ENCODE peak calls at places on chromosomes 3 and 15, in four cellular contexts. H is suprapubic skin, T is heart right ventricle, V is fibroblast of the aortic adventitia. Z is an unnamed sample.

GRCh38 chr3:140363801-140364200 is 314.1 kb upstream of the TRIM42 start:
- DNase-seq in H (no peak), T (peak), V (no peak), Z (peak)

GRCh38 chr3:51388286-51389029 is 2.6 kb upstream of the RBM15B start:
- DNase-seq in V (no peak), H (no peak), T (no peak), Z (peak)

GRCh38 chr15:33968224-33968623 is at the start of gene CHRM5:
- DNase-seq in H (no peak), V (no peak), T (no peak), Z (no peak)

GRCh38 chr3:126970101-126970500 is 12.8 kb upstream of the PLXNA1 start:
- DNase-seq in V (no peak), H (no peak), T (no peak), Z (no peak)

GRCh38 chr15:36407647-36408046 is 171.8 kb upstream of the CDIN1 start:
- DNase-seq in H (no peak), T (no peak), V (peak), Z (no peak)

GRCh38 chr3:29324180-29324651 is 43.3 kb downstream of the RBMS3 start:
- DNase-seq in V (peak), T (peak), H (peak), Z (no peak)

GRCh38 chr3:52210550-52211046 is 12.6 kb downstream of the ALAS1 start:
- DNase-seq in H (no peak), V (peak), T (no peak), Z (no peak)

GRCh38 chr3:4509983-4510755 is 17.0 kb downstream of the ITPR1 start:
- DNase-seq in V (no peak), H (no peak), T (no peak), Z (no peak)

GRCh38 chr15:58457466-58457965 is 25.7 kb downstream of the LIPC start:
- DNase-seq in V (peak), H (no peak), T (no peak), Z (no peak)

GRCh38 chr3:94167796-94168195 is 104.9 kb downstream of the NSUN3 start:
- DNase-seq in T (no peak), H (no peak), V (no peak), Z (no peak)

GRCh38 chr3:22928716-22929115 is 274.4 kb upstream of the UBE2E2 start:
- DNase-seq in V (peak), T (no peak), H (no peak), Z (no peak)

GRCh38 chr3:126270145-126270811 is 86.9 kb downstream of the KLF15 start:
- DNase-seq in H (no peak), T (peak), V (peak), Z (peak)

GRCh38 chr15:73517566-73517965 is 74.6 kb downstream of the REC114 start:
- DNase-seq in T (peak), V (no peak), H (no peak), Z (no peak)

GRCh38 chr3:152193673-152194267 is 75.0 kb upstream of the MBNL1 start:
- DNase-seq in H (no peak), V (no peak), T (no peak), Z (peak)

GRCh38 chr3:134483195-134483890 is 2.4 kb downstream of the ANAPC13 start:
- DNase-seq in H (no peak), V (peak), T (no peak), Z (no peak)

GRCh38 chr3:139718415-139718814 is 40.6 kb upstream of the NMNAT3 start:
- DNase-seq in H (no peak), V (peak), T (peak), Z (peak)

GRCh38 chr15:33910741-33911140 is 57.6 kb upstream of the CHRM5 start:
- DNase-seq in V (peak), H (no peak), T (no peak), Z (no peak)

GRCh38 chr15:93500155-93500554 is 411.1 kb upstream of the RGMA start:
- DNase-seq in H (no peak), T (no peak), V (no peak), Z (no peak)

DNA sequence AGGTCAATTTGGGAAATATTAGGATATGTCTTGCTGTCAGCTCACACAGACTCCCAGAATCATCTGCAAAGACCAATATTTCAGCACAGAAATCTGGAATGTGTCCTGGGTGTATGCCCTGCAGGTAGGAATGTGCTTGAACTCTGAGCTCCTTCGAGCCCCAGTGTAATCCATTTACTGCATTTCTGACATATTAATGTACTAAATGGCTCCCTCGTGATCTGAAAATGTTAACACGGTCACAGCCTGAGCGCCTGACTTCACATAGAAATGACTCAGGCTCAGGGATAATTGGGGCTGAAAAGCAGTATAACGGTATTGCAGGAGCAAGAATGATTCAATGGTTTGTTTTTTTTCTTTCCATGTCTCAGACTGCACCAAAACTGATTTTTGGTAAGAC is 50.0 kb downstream of the DCLK3 start:
- DNase-seq in T (no peak), H (no peak), V (peak), Z (no peak)
- TF ChIP-seq CTCF in T (no peak), H (no peak), V (no peak), Z (no peak)

DNA sequence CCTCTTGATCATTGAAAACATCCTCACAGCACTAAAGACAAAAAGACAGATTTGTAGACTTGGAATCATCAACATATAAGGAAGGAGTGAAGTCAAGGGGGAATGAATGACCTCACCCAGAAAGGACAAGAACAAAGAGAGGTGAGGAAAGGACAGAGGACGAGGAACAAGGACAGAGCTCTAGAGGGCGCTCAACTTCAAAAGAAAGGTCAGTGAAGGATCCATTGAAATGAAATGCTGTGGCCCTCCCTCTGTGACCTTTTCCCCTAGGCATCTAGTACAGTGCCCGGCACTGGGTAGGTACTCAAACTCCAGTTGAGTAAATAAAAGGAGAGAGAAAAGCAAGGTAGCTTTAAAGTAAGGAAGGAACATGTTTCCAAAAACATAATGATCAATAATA is 2.6 kb downstream of the ATP8B4 start:
- DNase-seq in V (peak), H (no peak), T (no peak), Z (peak)
- TF ChIP-seq CTCF in V (peak), H (no peak), T (no peak), Z (no peak)

DNA sequence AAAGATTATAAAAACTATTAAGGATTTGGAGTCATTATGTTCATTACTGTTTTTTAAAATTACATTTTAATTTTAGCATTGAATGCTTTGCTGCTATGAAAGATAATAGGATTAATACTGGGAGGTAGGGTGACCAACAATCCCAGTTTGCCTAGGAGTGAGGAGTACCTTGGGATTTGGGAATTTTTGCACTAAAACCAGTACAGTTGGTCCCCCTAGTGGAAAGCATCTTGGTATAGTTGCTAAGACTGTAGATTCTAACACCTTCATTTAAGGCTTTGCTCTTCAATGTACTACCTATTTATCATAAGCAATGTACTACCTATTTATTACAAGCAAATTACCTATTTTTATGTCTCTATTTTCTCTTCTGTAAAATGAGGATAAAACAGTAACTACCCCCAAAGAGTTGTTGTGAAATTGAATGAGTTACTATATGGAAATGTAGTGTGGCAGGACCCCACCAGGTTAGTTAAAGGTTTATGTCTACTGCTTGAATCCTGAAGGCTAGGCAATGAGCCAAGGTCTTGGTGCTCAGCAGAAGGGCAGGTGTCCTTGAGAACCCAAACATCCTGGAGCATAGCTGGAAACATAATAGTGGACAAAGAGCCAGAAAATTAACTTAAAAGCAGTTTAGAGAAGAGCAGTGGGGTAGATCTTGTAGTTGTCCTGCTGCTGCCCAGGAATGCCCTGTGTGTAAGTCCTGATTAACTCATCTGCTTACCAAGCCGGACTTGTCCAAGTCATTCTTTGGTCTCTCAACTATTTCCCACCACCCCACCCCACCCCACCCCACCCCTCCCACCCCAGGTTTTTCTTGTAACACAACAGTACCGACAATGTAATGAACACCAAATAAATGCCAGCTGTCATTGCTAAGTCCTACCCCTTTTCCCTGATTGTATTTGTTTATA is 49.2 kb upstream of the NMD3 start:
- DNase-seq in T (no peak), V (peak), H (no peak), Z (no peak)
- TF ChIP-seq CTCF in T (peak), V (peak), H (no peak), Z (peak)

DNA sequence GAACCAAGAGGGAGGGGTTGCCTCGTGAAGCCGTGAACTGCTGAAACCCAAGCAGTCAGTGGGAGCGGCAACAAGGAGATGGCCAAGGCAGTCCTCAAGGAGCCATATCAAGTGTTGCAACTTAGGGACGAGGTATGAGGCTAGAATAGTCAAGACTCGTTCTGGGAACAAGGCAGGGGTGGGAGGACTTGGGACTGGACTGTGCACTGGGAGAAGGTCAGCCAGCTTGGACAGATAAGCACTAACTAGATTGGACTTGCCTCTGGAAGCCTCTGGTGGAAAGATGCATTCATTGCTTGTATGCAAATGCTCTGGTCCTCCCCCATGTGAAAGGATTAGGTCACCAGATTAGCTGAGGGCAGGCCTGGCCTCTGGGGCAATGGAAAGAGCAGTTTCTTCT is 123.3 kb upstream of the CTNNB1 start:
- DNase-seq in T (peak), H (no peak), V (peak), Z (no peak)
- TF ChIP-seq CTCF in T (no peak), H (no peak), V (no peak), Z (no peak)

DNA sequence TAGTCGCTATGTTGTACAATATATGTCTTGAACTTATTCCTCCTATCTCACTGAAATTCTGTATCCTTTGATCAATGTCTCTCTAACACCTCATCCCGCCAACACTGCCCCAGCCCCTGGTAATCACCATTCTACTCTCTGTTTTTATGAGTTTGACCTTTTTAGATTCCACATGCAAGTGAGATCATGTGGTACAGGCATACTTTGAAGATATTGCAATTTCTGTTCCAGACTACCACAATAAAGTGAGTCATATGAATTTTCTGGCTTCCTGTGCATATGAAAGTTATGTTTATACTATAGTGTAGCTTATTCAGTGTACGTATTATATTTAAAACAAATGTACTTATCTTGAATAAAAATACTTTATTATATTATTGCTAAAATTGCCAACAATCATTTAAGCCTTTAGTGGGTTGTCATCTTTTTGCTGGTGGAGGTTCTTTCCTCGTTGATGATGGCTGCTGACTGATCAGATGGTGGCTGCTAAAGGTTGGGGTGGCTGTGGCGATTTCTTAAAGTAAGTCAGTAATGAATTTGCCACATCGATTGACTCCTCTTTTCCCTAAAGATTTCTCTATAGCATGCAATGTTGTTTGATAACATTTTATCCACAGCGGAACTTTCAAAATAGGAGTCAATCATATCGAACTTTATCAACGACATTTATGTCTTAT is 257.2 kb downstream of the NFKBIZ start:
- DNase-seq in V (peak), T (no peak), H (no peak), Z (no peak)
- TF ChIP-seq CTCF in V (no peak), T (no peak), H (no peak), Z (no peak)

GRCh38 chr3:131047582-131047981 is 20.9 kb downstream of the NEK11 start:
- DNase-seq in T (no peak), H (no peak), V (no peak), Z (peak)
- TF ChIP-seq CTCF in T (no peak), H (no peak), V (no peak), Z (no peak)

GRCh38 chr3:150790621-150791020 is 27.7 kb upstream of the SIAH2 start:
- DNase-seq in T (no peak), V (peak), H (no peak), Z (no peak)

GRCh38 chr3:150784747-150785125 is 21.8 kb upstream of the SIAH2 start:
- DNase-seq in T (no peak), V (no peak), H (no peak), Z (no peak)

GRCh38 chr3:150783920-150784746 is 21.2 kb upstream of the SIAH2 start:
- DNase-seq in T (no peak), V (no peak), H (no peak), Z (no peak)

GRCh38 chr3:150786791-150787190 is 23.8 kb upstream of the SIAH2 start:
- DNase-seq in T (no peak), H (no peak), V (peak), Z (peak)

DNA sequence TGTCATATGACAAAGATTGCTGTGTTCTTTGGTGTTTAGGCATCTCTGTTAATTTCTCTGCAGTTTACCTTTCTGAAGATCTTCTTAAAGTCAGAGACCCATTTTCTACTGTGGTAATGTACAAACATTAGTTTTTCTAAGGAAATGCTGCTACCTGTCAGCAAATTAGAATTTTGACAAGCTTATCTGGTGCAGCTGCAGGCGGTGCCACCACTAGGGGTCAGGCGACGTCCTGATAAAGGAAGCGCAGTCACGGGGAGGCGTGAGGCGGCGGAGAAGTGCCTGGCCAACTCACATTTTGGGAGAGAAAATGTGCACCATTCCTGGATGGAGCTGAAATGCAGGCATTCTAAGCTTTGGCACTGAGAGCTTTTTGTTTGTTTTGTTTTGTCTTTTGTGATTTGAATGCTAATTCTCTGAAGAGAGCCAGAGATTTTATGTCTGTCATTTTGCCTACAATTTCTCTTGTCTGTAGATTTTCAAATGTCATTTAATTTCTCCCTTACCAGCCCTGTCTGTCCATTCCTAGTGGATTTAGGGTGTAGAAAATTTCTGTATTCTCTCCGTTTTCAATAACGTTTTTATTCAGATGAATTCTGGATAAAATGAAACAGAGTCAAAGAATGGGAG is 24.9 kb upstream of the SIAH2 start:
- DNase-seq in H (peak), V (peak), T (peak), Z (peak)
- TF ChIP-seq CTCF in H (peak), V (peak), T (peak), Z (peak)

GRCh38 chr15:25246641-25247417 is 192.0 kb downstream of the UBE3A start:
- DNase-seq in H (peak), V (no peak), T (peak), Z (no peak)
- TF ChIP-seq CTCF in H (no peak), V (no peak), T (no peak), Z (no peak)